ENCODE peak calls at places on chromosomes 7 and 10, in five cellular contexts. A is colonic mucosa, X is left ventricle myocardium inferior, N is pancreas, B is Peyer's patch. L is an unnamed sample.

GRCh38 chr7:37915438-37915837 is 1.2 kb downstream of the SFRP4 start:
- DNase-seq in B (no peak), N (no peak), A (no peak), X (no peak), L (no peak)

GRCh38 chr10:79149662-79150443 is 81.1 kb downstream of the ZMIZ1 start:
- DNase-seq in X (peak; percentile 88), N (no peak), B (peak; percentile 79), A (peak; percentile 83), L (no peak)

GRCh38 chr7:157194948-157195347 is 56.2 kb downstream of the UBE3C start:
- DNase-seq in X (no peak), B (no peak), N (no peak), A (no peak), L (no peak)

GRCh38 chr7:159136442-159136841 is 8.2 kb downstream of the VIPR2 start:
- DNase-seq in B (no peak), A (no peak), X (no peak), N (no peak), L (no peak)

GRCh38 chr10:4826788-4827324 is 849 bp downstream of the AKR1E2 start:
- DNase-seq in X (no peak), B (no peak), N (no peak), A (no peak), L (no peak)

GRCh38 chr7:27163776-27164380 is 1.5 kb downstream of the HOXA9 start:
- DNase-seq in A (no peak), N (no peak), X (peak; percentile 9), B (peak; percentile 53), L (no peak)

GRCh38 chr10:70761727-70762350 is 23.3 kb downstream of the TBATA start:
- DNase-seq in B (peak; percentile 28), X (no peak), N (no peak), A (no peak), L (no peak)

GRCh38 chr10:72133517-72133916 is 45.2 kb upstream of the SPOCK2 start:
- DNase-seq in B (no peak), N (no peak), A (no peak), X (no peak), L (no peak)

GRCh38 chr10:34102237-34102673 is 712.8 kb downstream of the PARD3 start:
- DNase-seq in X (peak; percentile 74), N (peak; percentile 41), A (peak; percentile 53), B (no peak), L (peak; percentile 25)

GRCh38 chr10:132399117-132400035 is 2.4 kb downstream of the PWWP2B start:
- DNase-seq in X (peak; percentile 15), N (peak; percentile 92), A (peak; percentile 83), B (peak; percentile 53), L (no peak)

GRCh38 chr7:7573701-7574100 is 7.0 kb downstream of the MIOS start:
- DNase-seq in B (no peak), N (no peak), A (no peak), X (no peak), L (no peak)

GRCh38 chr7:66198461-66198860 is 6.7 kb upstream of the TPST1 start:
- DNase-seq in A (no peak), N (no peak), B (no peak), X (no peak), L (no peak)

GRCh38 chr7:29647020-29647654 is 83.5 kb downstream of the PRR15 start:
- DNase-seq in B (no peak), X (no peak), A (no peak), N (no peak), L (no peak)

GRCh38 chr7:28481131-28481926 is 69.0 kb downstream of the CREB5 start:
- DNase-seq in A (no peak), N (no peak), X (no peak), B (no peak), L (no peak)

GRCh38 chr7:113071465-113071864 is 15.2 kb downstream of the GPR85 start:
- DNase-seq in B (no peak), A (no peak), N (peak; percentile 20), X (no peak), L (no peak)

GRCh38 chr10:104906112-104906511 is 265.0 kb downstream of the SORCS3 start:
- DNase-seq in B (no peak), A (no peak), X (no peak), N (no peak), L (no peak)

GRCh38 chr7:17719998-17720397 is 220.3 kb downstream of the SNX13 start:
- DNase-seq in A (no peak), N (no peak), B (no peak), X (no peak), L (no peak)

GRCh38 chr7:96720843-96721242 is 11.2 kb upstream of the SEM1 start:
- DNase-seq in A (no peak), N (no peak), X (no peak), B (no peak), L (peak; percentile 14)

GRCh38 chr10:28681928-28682750 is 4.8 kb downstream of the BAMBI start:
- DNase-seq in A (no peak), N (no peak), X (no peak), B (no peak), L (no peak)
- H3K27me3 ChIP-seq in A (peaks cover 13% of the 10 kb centered on the region), N (no peaks in the 10 kb centered on the region), X (peaks cover 18% of the 10 kb centered on the region), B (no peaks in the 10 kb centered on the region), L (no peaks in the 10 kb centered on the region)

DNA sequence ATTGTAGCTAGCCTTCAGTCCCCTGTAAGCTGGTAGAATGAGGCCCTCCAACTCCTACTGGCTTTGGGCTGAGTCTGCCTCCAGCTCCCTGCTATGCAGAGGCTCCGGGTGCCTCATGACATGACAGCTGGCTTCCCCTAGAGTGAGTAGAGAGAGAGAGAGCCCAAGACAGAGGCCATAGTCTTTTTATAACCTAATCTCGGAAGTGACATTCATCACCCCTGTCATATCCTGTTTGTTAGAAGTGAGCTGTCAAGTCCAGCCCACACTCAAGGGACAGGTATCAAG is 53.9 kb upstream of the CTBP2 start:
- DNase-seq in X (no peak), N (no peak), A (no peak), B (no peak), L (no peak)
- H3K27ac ChIP-seq in X (no peak overlapping the region), N (peak overlapping the region; percentile 39), A (no peak overlapping the region), B (no peak overlapping the region), L (no peak overlapping the region)

GRCh38 chr7:291302-292092 is 1.5 kb downstream of the FOXL3 start:
- DNase-seq in B (no peak), N (no peak), X (no peak), A (no peak), L (no peak)
- H3K27me3 ChIP-seq in B (no peaks in the 10 kb centered on the region), N (peaks cover 4% of the 10 kb centered on the region), X (peaks cover 96% of the 10 kb centered on the region), A (peaks cover 18% of the 10 kb centered on the region), L (peaks cover 22% of the 10 kb centered on the region)

GRCh38 chr10:86265236-86265876 is 101.2 kb downstream of the GRID1 start:
- DNase-seq in X (no peak), A (no peak), B (no peak), N (no peak), L (no peak)

GRCh38 chr10:86263907-86264306 is 102.7 kb downstream of the GRID1 start:
- DNase-seq in A (no peak), X (no peak), N (no peak), B (no peak), L (no peak)

GRCh38 chr10:86265877-86266259 is 100.7 kb downstream of the GRID1 start:
- DNase-seq in N (no peak), A (no peak), X (no peak), B (peak; percentile 40), L (no peak)

GRCh38 chr10:86263209-86263608 is 103.4 kb downstream of the GRID1 start:
- DNase-seq in B (peak; percentile 41), X (no peak), N (no peak), A (no peak), L (no peak)

DNA sequence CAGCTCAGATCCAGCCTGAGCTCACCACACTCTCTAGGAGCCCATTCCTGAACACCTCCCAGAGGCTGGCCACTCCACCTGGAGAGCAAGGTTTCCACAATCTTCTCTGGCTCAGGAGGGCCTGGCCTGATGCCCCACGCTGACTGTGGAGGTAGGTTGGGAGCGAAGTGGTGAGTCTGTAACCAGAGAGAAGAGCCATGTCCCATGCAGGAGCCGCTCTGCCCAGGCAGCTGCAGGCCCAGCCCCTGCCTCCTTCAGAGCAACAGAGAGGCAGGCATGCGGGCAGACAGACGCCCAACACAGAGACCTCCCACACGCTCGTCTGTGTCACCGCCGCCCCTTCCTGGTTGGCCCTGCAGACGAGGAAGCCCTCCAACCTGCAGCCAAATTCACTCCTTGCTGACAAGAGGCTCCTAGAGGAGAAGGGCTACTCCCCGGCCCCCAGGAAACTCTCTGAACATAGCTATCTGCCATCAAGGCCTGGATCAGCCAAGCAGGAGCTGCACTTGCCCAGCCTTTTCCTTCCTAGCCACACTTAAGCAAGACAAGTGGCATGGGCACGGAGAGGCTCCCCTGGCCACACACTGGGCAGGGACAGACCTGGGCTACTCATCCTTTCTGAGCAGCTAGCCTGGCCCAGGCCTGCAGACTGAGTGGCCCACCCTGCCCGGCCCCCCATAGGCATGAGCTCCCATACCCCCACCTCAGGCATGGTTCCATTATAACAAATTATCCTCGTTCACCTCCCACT is 101.9 kb downstream of the GRID1 start:
- DNase-seq in X (no peak), N (no peak), B (no peak), A (no peak), L (no peak)
- H3K27ac ChIP-seq in X (no peak overlapping the region), N (no peak overlapping the region), B (no peak overlapping the region), A (no peak overlapping the region), L (no peak overlapping the region)

DNA sequence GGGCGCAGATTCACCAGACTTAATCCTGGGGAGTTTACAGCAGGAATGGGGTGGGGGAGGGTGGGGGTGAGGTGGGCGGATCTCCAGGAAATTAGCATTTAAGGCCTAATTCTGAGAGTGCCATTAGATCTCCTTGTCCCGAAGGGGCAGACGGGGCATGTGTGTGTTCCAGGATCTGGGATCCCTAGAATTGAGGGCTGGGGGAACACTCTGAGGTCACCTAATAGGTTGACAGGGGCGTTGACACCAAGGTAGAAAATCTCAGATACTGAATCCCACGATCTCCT is 9.4 kb upstream of the EPHB4 start:
- DNase-seq in A (no peak), N (no peak), X (no peak), B (no peak), L (no peak)
- H3K27me3 ChIP-seq in A (no peaks in the 10 kb centered on the region), N (no peaks in the 10 kb centered on the region), X (no peaks in the 10 kb centered on the region), B (no peaks in the 10 kb centered on the region), L (no peaks in the 10 kb centered on the region)

GRCh38 chr10:77553311-77553710 is 84.3 kb downstream of the KCNMA1 start:
- DNase-seq in X (no peak), B (no peak), A (no peak), N (no peak), L (no peak)
- H3K27ac ChIP-seq in X (peak overlapping the region; percentile 60), B (no peak overlapping the region), A (peak overlapping the region; percentile 22), N (no peak overlapping the region), L (no peak overlapping the region)

GRCh38 chr7:1368150-1368681 is 91.1 kb downstream of the MICALL2 start:
- DNase-seq in B (no peak), N (no peak), A (no peak), X (no peak), L (no peak)
- H3K27me3 ChIP-seq in B (no peaks in the 10 kb centered on the region), N (no peaks in the 10 kb centered on the region), A (peaks cover 11% of the 10 kb centered on the region), X (peaks cover 100% of the 10 kb centered on the region), L (peaks cover 33% of the 10 kb centered on the region)

GRCh38 chr10:60367014-60367413 is 22.7 kb downstream of the ANK3 start:
- DNase-seq in X (no peak), N (no peak), B (no peak), A (no peak), L (no peak)
- H3K27ac ChIP-seq in X (no peak overlapping the region), N (no peak overlapping the region), B (no peak overlapping the region), A (no peak overlapping the region), L (no peak overlapping the region)